ENCODE peak calls at places on chromosomes 2 and 18, in eight cellular contexts. T, K, M, V, L, E, N and B are unnamed samples.

GRCh38 chr2:32058130-32058529 is 5.2 kb upstream of the SPAST start:
- DNase-seq in V (peak; percentile 53), L (no peak), M (peak; percentile 39), T (no peak), N (no peak), K (peak; percentile 29), E (no peak), B (no peak)

GRCh38 chr18:69239849-69240248 is 160.8 kb upstream of the DOK6 start:
- DNase-seq in K (no peak), M (no peak), T (no peak), L (no peak), E (no peak), N (no peak), V (no peak), B (no peak)

GRCh38 chr2:128491845-128492244 is 173.2 kb upstream of the HS6ST1 start:
- DNase-seq in K (no peak), E (no peak), L (no peak), V (no peak), M (no peak), T (no peak), N (peak; percentile 35), B (peak; percentile 68)

GRCh38 chr18:22228930-22229329 is 59.5 kb downstream of the GATA6 start:
- DNase-seq in T (no peak), N (no peak), K (peak; percentile 24), L (no peak), M (peak; percentile 70), V (peak; percentile 67), E (no peak), B (no peak)

GRCh38 chr2:4628931-4629565 is 925.7 kb downstream of the DCDC2C start:
- DNase-seq in N (no peak), E (no peak), V (no peak), T (no peak), K (no peak), L (no peak), M (no peak), B (no peak)

GRCh38 chr2:20465716-20466391 is 19.0 kb downstream of the RHOB start:
- DNase-seq in L (peak; percentile 11), N (peak; percentile 1), T (no peak), E (no peak), M (no peak), V (no peak), K (no peak), B (no peak)

GRCh38 chr2:96948483-96949152 is 37.8 kb downstream of the FAM178B start:
- DNase-seq in E (no peak), M (no peak), V (no peak), L (peak; percentile 59), T (no peak), K (no peak), N (no peak), B (no peak)

GRCh38 chr2:42436370-42436769 is 57.4 kb downstream of the KCNG3 start:
- DNase-seq in K (no peak), L (no peak), V (no peak), T (no peak), E (no peak), N (no peak), M (no peak), B (no peak)

GRCh38 chr2:53911434-53912189 is 51.8 kb upstream of the GPR75 start:
- DNase-seq in E (no peak), K (no peak), N (no peak), V (peak; percentile 8), L (no peak), T (no peak), M (peak; percentile 3), B (no peak)

GRCh38 chr2:146992057-146992456 is 852.8 kb upstream of the ACVR2A start:
- DNase-seq in L (no peak), E (no peak), K (no peak), M (peak; percentile 46), T (no peak), N (no peak), V (peak; percentile 31), B (no peak)

GRCh38 chr2:210660-211059 is 53.2 kb downstream of the SH3YL1 start:
- DNase-seq in N (no peak), E (no peak), V (no peak), M (no peak), L (no peak), K (no peak), T (no peak), B (no peak)

GRCh38 chr2:136305517-136306192 is 187.7 kb upstream of the CXCR4 start:
- DNase-seq in L (no peak), K (no peak), E (no peak), N (no peak), M (peak; percentile 7), V (no peak), T (no peak), B (no peak)

GRCh38 chr2:37625781-37626548 is 45.5 kb downstream of the CDC42EP3 start:
- DNase-seq in N (no peak), E (no peak), T (no peak), K (no peak), L (no peak), V (no peak), M (peak; percentile 97), B (no peak)

GRCh38 chr2:162221064-162221463 is 22.2 kb downstream of the FAP start:
- DNase-seq in N (no peak), M (peak; percentile 55), K (peak; percentile 57), L (no peak), V (peak; percentile 83), T (no peak), E (peak; percentile 35), B (peak; percentile 89)

GRCh38 chr2:234914371-234915154 is 37.3 kb upstream of the SH3BP4 start:
- DNase-seq in N (peak; percentile 71), E (no peak), L (no peak), M (no peak), V (no peak), T (no peak), K (no peak), B (no peak)

GRCh38 chr2:65227035-65227470 is 578 bp upstream of the ACTR2 start:
- DNase-seq in K (no peak), E (no peak), T (no peak), N (no peak), M (peak; percentile 18), V (peak; percentile 45), L (no peak), B (no peak)

GRCh38 chr2:196987298-196987653 is 60.8 kb upstream of the PGAP1 start:
- DNase-seq in T (no peak), M (no peak), N (no peak), E (no peak), K (peak; percentile 28), L (no peak), V (no peak), B (no peak)

GRCh38 chr18:55479656-55480420 is 108.2 kb downstream of the TCF4 start:
- DNase-seq in N (no peak), E (no peak), L (no peak), M (peak; percentile 41), V (peak; percentile 33), T (no peak), K (no peak), B (no peak)

GRCh38 chr2:30280596-30281434 is 49.5 kb downstream of the LBH start:
- DNase-seq in E (no peak), L (no peak), T (no peak), M (peak; percentile 65), V (no peak), K (no peak), N (no peak), B (no peak)

GRCh38 chr2:51997571-51997970 is 965.6 kb upstream of the NRXN1 start:
- DNase-seq in K (no peak), N (no peak), L (no peak), T (no peak), E (no peak), V (peak; percentile 40), M (no peak), B (no peak)
- TF ChIP-seq CTCF in K (peak; percentile 43), N (no peak), L (peak; percentile 19), T (no peak), E (no peak), V (no peak), M (no peak), B (no peak)

GRCh38 chr2:134122610-134123009 is 131.3 kb upstream of the MGAT5 start:
- DNase-seq in M (no peak), N (no peak), V (no peak), K (no peak), T (no peak), E (no peak), L (no peak), B (peak; percentile 39)
- TF ChIP-seq CTCF in M (no peak), N (no peak), V (no peak), K (no peak), T (no peak), E (no peak), L (no peak), B (peak; percentile 50)

DNA sequence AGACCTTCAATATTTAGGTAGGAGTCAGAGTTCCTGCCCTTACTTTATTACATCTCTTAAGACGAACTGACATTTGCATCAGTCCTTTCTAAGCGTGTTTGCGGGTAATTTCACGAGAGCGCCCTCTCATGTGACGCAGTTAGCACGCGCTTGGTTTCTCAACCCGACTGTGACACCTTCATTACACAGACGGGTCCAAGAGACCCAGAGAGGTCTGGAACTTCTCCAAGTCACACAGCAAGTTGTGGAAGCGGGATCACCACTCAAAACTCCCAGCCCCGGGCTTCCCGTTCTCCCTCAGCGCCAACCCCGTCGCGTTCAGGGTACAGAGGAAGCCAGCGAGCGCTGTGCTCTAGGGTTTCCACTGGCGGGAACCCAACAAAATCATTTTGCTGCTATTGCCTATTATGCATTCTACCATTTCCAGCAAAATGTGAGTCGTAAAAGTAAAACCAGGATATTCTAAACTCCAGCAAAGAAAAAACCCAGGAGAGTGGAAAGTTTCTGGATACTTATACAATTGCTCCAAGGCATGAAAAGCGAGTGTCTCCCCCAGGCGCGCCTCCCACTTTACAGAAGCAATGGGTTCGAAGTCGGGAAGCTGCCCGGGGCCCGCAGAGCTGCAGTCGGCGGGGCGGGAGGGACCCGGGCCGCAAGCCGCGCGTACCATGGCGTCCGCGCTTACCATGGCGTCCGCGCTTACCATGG is 583 bp downstream of the ENOSF1 start:
- DNase-seq in T (peak; percentile 33), N (peak; percentile 64), M (peak; percentile 76), V (peak; percentile 92), K (peak; percentile 74), L (no peak), E (peak; percentile 88), B (no peak)
- TF ChIP-seq CTCF in T (peak; percentile 8), N (no peak), M (peak; percentile 1), V (no peak), K (no peak), L (peak; percentile 47), E (peak; percentile 13), B (no peak)

GRCh38 chr2:199480966-199481365 is 23.2 kb upstream of the SATB2 start:
- DNase-seq in K (no peak), E (no peak), N (no peak), V (no peak), M (no peak), L (no peak), T (no peak), B (no peak)

GRCh38 chr2:199485732-199486335 is 28.1 kb upstream of the SATB2 start:
- DNase-seq in N (no peak), T (no peak), K (peak; percentile 47), L (no peak), E (peak; percentile 15), M (peak; percentile 54), V (peak; percentile 70), B (peak; percentile 79)

GRCh38 chr2:199488772-199489400 is 31.1 kb upstream of the SATB2 start:
- DNase-seq in M (peak; percentile 32), N (no peak), L (no peak), T (peak; percentile 26), E (peak; percentile 20), K (peak; percentile 47), V (peak; percentile 73), B (peak; percentile 82)

GRCh38 chr2:199490049-199490448 is 32.3 kb upstream of the SATB2 start:
- DNase-seq in L (no peak), N (no peak), T (no peak), M (no peak), K (no peak), V (no peak), E (no peak), B (no peak)

GRCh38 chr2:199484927-199485326 is 27.2 kb upstream of the SATB2 start:
- DNase-seq in V (peak; percentile 31), M (no peak), T (no peak), K (peak; percentile 18), L (no peak), E (no peak), N (no peak), B (peak; percentile 47)
- TF ChIP-seq CTCF in V (peak; percentile 33), M (peak; percentile 26), T (peak; percentile 43), K (peak; percentile 47), L (peak; percentile 15), E (no peak), N (no peak), B (peak; percentile 62)